ENCODE peak calls at places on chromosomes 2 and 18, in five cellular contexts. E is H54; D is effector CD4-positive, alpha-beta T cell; F is dermis microvascular lymphatic vessel endothelial cell; A is naive thymus-derived CD8-positive, alpha-beta T cell. S is an unnamed sample.

GRCh38 chr2:11712866-11713265 is 33.6 kb upstream of the LPIN1 start:
- DNase-seq in E (no peak), F (no peak), D (no peak), A (no peak), S (no peak)

GRCh38 chr2:100046961-100047950 is 95.1 kb downstream of the AFF3 start:
- DNase-seq in D (no peak), F (no peak), E (no peak), A (no peak), S (no peak)

GRCh38 chr2:233354971-233355574 is 779 bp downstream of the DGKD start:
- DNase-seq in E (no peak), D (no peak), F (no peak), A (no peak), S (no peak)

GRCh38 chr2:162293122-162293781 is 25.2 kb downstream of the IFIH1 start:
- DNase-seq in A (no peak), E (no peak), D (no peak), F (no peak), S (no peak)

GRCh38 chr2:152646775-152647174 is 70.5 kb downstream of the PRPF40A start:
- DNase-seq in A (no peak), D (no peak), E (peak; percentile 61), F (no peak), S (no peak)

GRCh38 chr2:70385966-70386595 is 84.2 kb upstream of the FAM136A start:
- DNase-seq in E (no peak), D (no peak), A (no peak), F (no peak), S (no peak)

GRCh38 chr18:58682429-58683069 is 11.3 kb downstream of the MALT1 start:
- DNase-seq in E (no peak), D (no peak), F (peak; percentile 75), A (no peak), S (peak; percentile 43)

GRCh38 chr18:48486762-48487161 is 52.1 kb upstream of the CTIF start:
- DNase-seq in E (no peak), F (no peak), A (no peak), D (no peak), S (no peak)

GRCh38 chr2:220703279-220703678 is 868.8 kb downstream of the EPHA4 start:
- DNase-seq in D (no peak), F (no peak), E (no peak), A (no peak), S (no peak)

GRCh38 chr2:19829672-19830071 is 72.1 kb downstream of the TTC32 start:
- DNase-seq in E (no peak), F (no peak), A (no peak), D (no peak), S (peak; percentile 5)

GRCh38 chr18:28123401-28124030 is 53.4 kb downstream of the CDH2 start:
- DNase-seq in E (no peak), A (no peak), D (no peak), F (no peak), S (no peak)

GRCh38 chr18:55586841-55587240 is 1.2 kb downstream of the TCF4 start:
- DNase-seq in D (no peak), E (no peak), F (peak; percentile 70), A (no peak), S (no peak)

GRCh38 chr2:98573426-98573825 is 34.9 kb downstream of the COA5 start:
- DNase-seq in A (no peak), D (no peak), F (no peak), E (no peak), S (no peak)

GRCh38 chr2:197500503-197501179 is 462 bp downstream of the HSPE1 start:
- DNase-seq in D (no peak), F (no peak), E (no peak), A (no peak), S (no peak)

GRCh38 chr18:73023975-73024374 is 156.2 kb upstream of the NETO1 start:
- DNase-seq in A (no peak), F (no peak), E (no peak), D (no peak), S (no peak)

GRCh38 chr2:207897541-207898353 is 127.6 kb downstream of the PLEKHM3 start:
- DNase-seq in A (no peak), F (peak; percentile 91), E (no peak), D (no peak), S (no peak)

GRCh38 chr2:53422979-53423378 is 344.6 kb upstream of the CHAC2 start:
- DNase-seq in A (no peak), D (no peak), F (peak; percentile 32), E (peak; percentile 20), S (peak; percentile 38)

GRCh38 chr2:197786010-197786877 is 1.1 kb upstream of the BOLL start:
- DNase-seq in E (no peak), D (peak; percentile 30), F (no peak), A (peak; percentile 77), S (no peak)

GRCh38 chr2:3959372-3959771 is 256.0 kb downstream of the DCDC2C start:
- DNase-seq in E (peak; percentile 25), D (no peak), A (no peak), F (no peak), S (no peak)

GRCh38 chr18:70892381-70892780 is 603.5 kb downstream of the SOCS6 start:
- DNase-seq in A (no peak), F (no peak), D (no peak), E (no peak), S (no peak)

GRCh38 chr2:102081600-102081999 is 60.9 kb upstream of the IL1R1 start:
- DNase-seq in D (no peak), A (no peak), F (no peak), E (no peak), S (no peak)

GRCh38 chr2:96438589-96438988 is 66.6 kb downstream of the NEURL3 start:
- DNase-seq in F (no peak), E (no peak), D (no peak), A (no peak), S (no peak)

GRCh38 chr2:218387369-218388194 is 5.5 kb downstream of the SLC11A1 start:
- DNase-seq in A (peak; percentile 70), E (no peak), F (no peak), D (no peak), S (peak; percentile 61)